ENCODE peak calls at places on chromosomes 13 and 19, in nine cellular contexts. J is hepatocyte, W is neuronal stem cell, F is neural progenitor cell, T is lower lobe of right lung, K is right cardiac atrium, H is AG04450, V is tibial artery, G is DND-41. X is an unnamed sample.

GRCh38 chr13:99256283-99256682 is 1.9 kb downstream of the GPR18 start:
- DNase-seq in V (no peak), G (no peak), F (no peak), H (no peak), J (no peak), W (no peak), K (no peak), T (no peak), X (no peak)

GRCh38 chr13:94595006-94595942 is 678 bp downstream of the TGDS start:
- DNase-seq in T (no peak), F (peak), K (peak), V (no peak), W (peak), H (no peak), J (peak), G (peak), X (no peak)

GRCh38 chr19:55379161-55379560 is 2.5 kb downstream of the TMEM190 start:
- DNase-seq in G (no peak), K (peak), H (no peak), J (no peak), W (no peak), F (no peak), V (no peak), T (no peak), X (no peak)

GRCh38 chr13:24709186-24709913 is 29.1 kb downstream of the ATP12A start:
- DNase-seq in T (no peak), F (no peak), K (no peak), W (no peak), G (peak), V (no peak), J (no peak), H (no peak), X (no peak)

GRCh38 chr19:18629166-18630088 is 7.4 kb upstream of the KLHL26 start:
- DNase-seq in K (peak), V (peak), J (no peak), G (no peak), W (no peak), F (peak), T (no peak), H (no peak), X (no peak)

GRCh38 chr19:8877854-8878705 is 45.9 kb downstream of the MBD3L1 start:
- DNase-seq in F (peak), W (no peak), K (no peak), V (no peak), J (no peak), G (peak), T (no peak), H (no peak), X (no peak)

GRCh38 chr13:100537951-100538462 is 50.6 kb downstream of the GGACT start:
- DNase-seq in W (no peak), J (no peak), F (no peak), G (no peak), V (peak), H (no peak), T (no peak), K (no peak), X (no peak)

GRCh38 chr13:19818223-19818842 is 35.6 kb upstream of the PSPC1 start:
- DNase-seq in J (peak), V (peak), W (peak), H (no peak), F (peak), K (peak), G (peak), T (peak), X (no peak)

GRCh38 chr19:36086326-36086725 is 24.6 kb upstream of the OVOL3 start:
- DNase-seq in G (no peak), J (no peak), H (no peak), F (no peak), W (no peak), V (no peak), K (no peak), T (no peak), X (no peak)

GRCh38 chr13:111202745-111203144 is 87.6 kb downstream of the ARHGEF7 start:
- DNase-seq in H (no peak), T (no peak), W (no peak), G (no peak), K (no peak), J (peak), F (no peak), V (no peak), X (no peak)

GRCh38 chr19:17370026-17370587 is 7.0 kb downstream of the PLVAP start:
- DNase-seq in F (no peak), H (peak), T (no peak), W (no peak), K (peak), J (no peak), V (no peak), G (no peak), X (no peak)

GRCh38 chr19:51572415-51572814 is 1.3 kb downstream of the ZNF175 start:
- DNase-seq in T (no peak), F (no peak), H (no peak), J (no peak), V (no peak), W (no peak), K (no peak), G (no peak), X (no peak)

GRCh38 chr13:106104281-106104901 is 431.1 kb downstream of the EFNB2 start:
- DNase-seq in T (no peak), G (no peak), V (no peak), H (peak), F (peak), K (no peak), W (peak), J (peak), X (peak)

GRCh38 chr13:20053891-20054290 is 95.4 kb downstream of the ZMYM2 start:
- DNase-seq in J (no peak), F (no peak), G (no peak), K (no peak), T (no peak), H (no peak), W (no peak), V (no peak), X (no peak)

DNA sequence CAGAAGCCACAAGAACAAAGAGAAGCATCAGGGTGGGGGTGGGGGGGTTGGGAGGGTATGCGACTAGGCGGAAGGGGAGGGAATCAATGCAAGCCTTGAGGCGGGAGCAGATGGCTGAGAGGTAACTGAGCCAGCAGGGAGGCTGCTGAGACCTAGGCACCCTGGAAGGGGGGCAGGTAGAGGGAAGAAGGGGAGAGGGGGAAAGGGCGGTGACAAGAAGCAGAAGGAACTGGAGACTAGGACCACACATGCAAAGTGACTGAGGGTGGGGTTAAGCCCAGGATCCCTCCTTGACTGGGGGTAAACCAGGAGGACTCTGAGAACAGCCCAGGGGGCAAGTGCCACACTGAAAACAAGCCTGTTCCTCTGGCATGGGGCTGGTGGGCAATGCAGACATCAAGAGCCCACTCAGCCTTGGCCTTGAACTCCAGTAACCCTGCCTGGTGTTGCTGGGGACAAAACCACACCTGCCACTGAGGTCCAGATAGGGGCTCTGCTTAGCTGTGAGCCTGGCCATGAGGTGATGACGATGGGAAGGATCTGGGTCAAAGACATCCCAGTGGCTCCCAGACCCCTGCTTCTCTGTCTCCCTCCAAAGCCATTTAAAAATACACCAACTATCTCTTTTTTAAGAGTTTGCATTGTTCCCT is 20.3 kb downstream of the OPA3 start:
- DNase-seq in G (no peak), V (no peak), J (no peak), T (no peak), F (no peak), H (no peak), W (no peak), K (no peak), X (no peak)
- H3K4me3 ChIP-seq in G (no peak), V (no peak), J (no peak), T (no peak), F (no peak), H (no peak), W (no peak), K (no peak), X (no peak)

GRCh38 chr19:49441210-49441959 is at the start of gene SLC17A7:
- DNase-seq in G (peak), W (peak), T (no peak), H (no peak), F (peak), V (peak), K (peak), J (peak), X (no peak)
- H3K4me3 ChIP-seq in G (no peak), W (peak), T (peak), H (no peak), F (peak), V (peak), K (peak), J (no peak), X (no peak)

DNA sequence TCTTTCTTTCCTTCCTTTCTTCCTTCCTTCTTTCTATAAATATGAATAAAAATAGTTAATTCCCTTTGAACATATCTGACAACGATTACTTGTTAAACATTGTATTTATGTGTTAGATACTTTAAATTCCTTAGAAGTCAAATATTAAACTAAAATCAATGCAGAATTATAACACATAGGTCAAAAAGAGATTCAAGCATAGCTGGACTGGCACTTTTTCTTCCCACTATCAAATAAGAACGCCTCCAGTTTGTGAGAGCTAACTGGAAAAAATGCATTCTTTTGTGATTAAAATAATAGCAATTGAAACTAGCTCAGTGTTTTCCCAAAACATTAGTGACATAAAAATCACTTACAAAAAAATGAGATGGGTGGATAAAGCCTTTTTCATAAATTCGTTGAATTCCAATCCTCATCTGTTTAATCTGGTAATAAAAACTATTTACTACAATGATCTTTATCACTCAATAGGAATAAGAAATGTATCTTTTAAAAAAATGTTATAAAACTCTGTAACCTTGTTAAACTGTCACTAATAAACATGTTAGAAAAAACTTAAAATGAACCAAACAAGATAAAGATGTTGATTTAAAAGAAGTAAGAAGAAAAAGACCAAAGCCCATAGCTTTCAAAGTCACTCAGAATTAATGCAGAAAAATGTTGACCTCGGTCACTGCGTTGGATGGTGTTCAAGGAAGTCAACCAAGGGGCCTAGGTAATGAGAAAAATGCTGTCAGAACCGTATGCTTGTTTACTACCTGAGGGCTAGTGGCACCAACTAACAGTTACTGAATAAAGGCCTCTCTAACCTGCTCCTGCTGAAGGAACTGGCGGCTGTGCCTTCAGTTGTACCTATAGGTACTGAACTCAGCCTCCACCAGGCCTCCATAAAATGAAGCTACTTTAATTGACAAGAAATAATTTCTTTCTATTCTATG is 1039.5 kb upstream of the SLC10A2 start:
- DNase-seq in T (no peak), H (no peak), V (no peak), F (no peak), W (no peak), K (no peak), J (no peak), G (no peak), X (no peak)
- H3K4me3 ChIP-seq in T (no peak), H (no peak), V (no peak), F (no peak), W (no peak), K (no peak), J (no peak), G (no peak), X (no peak)

GRCh38 chr19:43936219-43936618 is 1.1 kb upstream of the ZNF45 start:
- DNase-seq in T (no peak), K (no peak), G (no peak), H (no peak), V (no peak), W (no peak), F (no peak), J (no peak), X (no peak)
- H3K4me3 ChIP-seq in T (no peak), K (no peak), G (no peak), H (no peak), V (no peak), W (no peak), F (no peak), J (no peak), X (no peak)

GRCh38 chr19:1238373-1239303 is 833 bp upstream of the CBARP start:
- DNase-seq in J (no peak), T (no peak), V (no peak), K (no peak), W (no peak), G (no peak), H (no peak), F (no peak), X (no peak)
- H3K4me3 ChIP-seq in J (no peak), T (peak), V (peak), K (peak), W (peak), G (no peak), H (peak), F (peak), X (peak)

GRCh38 chr13:73658639-73659038 is 475.6 kb downstream of the KLF12 start:
- DNase-seq in V (no peak), T (no peak), F (no peak), K (no peak), W (no peak), H (no peak), J (no peak), G (no peak), X (no peak)
- H3K4me3 ChIP-seq in V (no peak), T (no peak), F (no peak), K (no peak), W (no peak), H (no peak), J (no peak), G (no peak), X (no peak)

DNA sequence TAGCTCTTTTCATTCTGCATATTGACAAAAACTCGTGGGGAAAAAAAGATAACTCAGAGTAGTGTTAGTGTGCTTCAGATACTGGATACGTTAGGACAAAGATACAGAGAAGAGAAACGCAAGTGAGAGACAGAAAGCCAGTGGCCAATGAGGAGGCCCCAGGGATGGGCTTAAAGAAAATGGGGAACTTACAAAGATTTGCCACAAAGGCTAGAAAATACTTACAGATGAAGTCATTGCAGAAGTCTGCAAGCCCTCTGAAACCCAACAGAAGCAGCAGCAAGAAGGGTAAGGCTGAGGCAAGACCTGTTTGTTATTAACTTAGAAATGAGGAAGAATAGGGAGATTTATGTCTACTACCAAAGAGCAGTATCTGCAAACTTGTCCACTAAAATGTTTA is 192.5 kb upstream of the MIR17HG start:
- DNase-seq in W (no peak), J (no peak), K (no peak), T (peak), H (no peak), F (no peak), V (no peak), G (no peak), X (no peak)
- H3K4me3 ChIP-seq in W (no peak), J (no peak), K (no peak), T (no peak), H (no peak), F (no peak), V (no peak), G (no peak), X (no peak)